ENCODE peak calls at places on chromosomes 6 and 20, in six cellular contexts. H is left lung; B is breast epithelium; Q is lower lobe of right lung; V is naive thymus-derived CD4-positive, alpha-beta T cell; Y is upper lobe of right lung. T is an unnamed sample.

GRCh38 chr6:167680605-167681149 is 146.0 kb upstream of the AFDN start:
- DNase-seq in H (no peak), B (no peak), Q (no peak), V (no peak), Y (peak; percentile 46), T (no peak)

GRCh38 chr6:43985329-43985728 is 141.9 kb downstream of the MRPL14 start:
- DNase-seq in H (no peak), B (no peak), Q (peak; percentile 2), V (no peak), Y (no peak), T (no peak)

GRCh38 chr20:63850689-63851547 is 10.4 kb upstream of the ABHD16B start:
- DNase-seq in H (no peak), B (no peak), Q (no peak), V (no peak), Y (no peak), T (no peak)

GRCh38 chr6:156256161-156256560 is 521.0 kb upstream of the ARID1B start:
- DNase-seq in H (no peak), B (no peak), Q (no peak), V (no peak), Y (no peak), T (no peak)

GRCh38 chr6:2109796-2110195 is 135.6 kb downstream of the GMDS start:
- DNase-seq in H (no peak), B (no peak), Q (no peak), V (no peak), Y (no peak), T (no peak)

GRCh38 chr6:43496370-43497128 is 13.6 kb downstream of the LRRC73 start:
- DNase-seq in H (no peak), B (peak; percentile 90), Q (no peak), V (no peak), Y (no peak), T (no peak)

GRCh38 chr6:61977951-61978350 is 308.1 kb downstream of the KHDRBS2 start:
- DNase-seq in H (no peak), B (no peak), Q (no peak), V (no peak), Y (no peak), T (no peak)

GRCh38 chr20:14384820-14385740 is 47.7 kb upstream of the FLRT3 start:
- DNase-seq in H (no peak), B (no peak), Q (no peak), V (no peak), Y (no peak), T (no peak)

GRCh38 chr20:1811621-1812498 is 83.3 kb upstream of the SIRPA start:
- DNase-seq in H (no peak), B (peak; percentile 91), Q (no peak), V (no peak), Y (no peak), T (no peak)

GRCh38 chr6:132962936-132963579 is 148.7 kb downstream of the RPS12 start:
- DNase-seq in H (peak; percentile 53), B (peak; percentile 26), Q (peak; percentile 61), V (peak; percentile 6), Y (peak; percentile 73), T (peak; percentile 21)

GRCh38 chr6:152094992-152095592 is 287.6 kb downstream of the ESR1 start:
- DNase-seq in H (peak; percentile 80), B (peak; percentile 79), Q (peak; percentile 67), V (no peak), Y (no peak), T (no peak)

GRCh38 chr20:47027042-47027441 is 132.4 kb downstream of the EYA2 start:
- DNase-seq in H (no peak), B (peak; percentile 63), Q (no peak), V (no peak), Y (no peak), T (no peak)

GRCh38 chr6:94478178-94479140 is 1059.1 kb upstream of the EPHA7 start:
- DNase-seq in H (no peak), B (no peak), Q (no peak), V (no peak), Y (no peak), T (no peak)

GRCh38 chr20:53395188-53395923 is 198.3 kb downstream of the ZNF217 start:
- DNase-seq in H (no peak), B (no peak), Q (no peak), V (no peak), Y (no peak), T (no peak)

GRCh38 chr20:62785381-62785780 is 10.9 kb upstream of the MRGBP start:
- DNase-seq in H (no peak), B (no peak), Q (no peak), V (no peak), Y (no peak), T (no peak)

GRCh38 chr20:38286586-38287502 is 17.1 kb upstream of the BPI start:
- DNase-seq in H (no peak), B (no peak), Q (no peak), V (no peak), Y (no peak), T (no peak)

GRCh38 chr6:52502306-52503029 is 74.4 kb downstream of the TRAM2 start:
- DNase-seq in H (no peak), B (no peak), Q (no peak), V (no peak), Y (no peak), T (no peak)
- H3K4me1 ChIP-seq in H (peaks cover 28% of the 10 kb centered on the region), B (peaks cover 13% of the 10 kb centered on the region), Q (peaks cover 31% of the 10 kb centered on the region), V (no peaks in the 10 kb centered on the region), Y (peaks cover 20% of the 10 kb centered on the region), T (no peaks in the 10 kb centered on the region)

DNA sequence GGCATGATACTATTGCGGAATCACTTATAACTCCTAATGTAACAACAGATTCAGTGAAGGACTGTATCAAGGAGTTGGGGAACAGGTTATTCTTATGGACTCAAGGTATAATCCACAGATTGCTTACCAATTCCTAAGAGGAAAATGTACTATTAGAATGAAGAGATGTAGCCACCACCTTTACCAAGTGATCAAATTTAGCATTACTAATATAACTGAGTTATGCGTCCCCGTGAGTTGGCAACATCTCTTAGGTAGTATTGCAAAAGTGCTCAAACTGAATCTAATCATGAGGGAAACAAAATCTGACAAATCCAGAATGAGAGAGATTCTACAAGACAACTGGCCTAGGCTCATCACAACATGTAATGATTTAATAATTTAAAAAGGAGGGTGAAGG is 777 bp upstream of the SNRNP48 start:
- DNase-seq in H (no peak), B (no peak), Q (no peak), V (no peak), Y (no peak), T (no peak)
- H3K4me3 ChIP-seq in H (peak overlapping the region; percentile 86), B (peak overlapping the region; percentile 81), Q (peak overlapping the region; percentile 94), V (peak overlapping the region; percentile 89), Y (peak overlapping the region; percentile 85), T (peak overlapping the region; percentile 62)

DNA sequence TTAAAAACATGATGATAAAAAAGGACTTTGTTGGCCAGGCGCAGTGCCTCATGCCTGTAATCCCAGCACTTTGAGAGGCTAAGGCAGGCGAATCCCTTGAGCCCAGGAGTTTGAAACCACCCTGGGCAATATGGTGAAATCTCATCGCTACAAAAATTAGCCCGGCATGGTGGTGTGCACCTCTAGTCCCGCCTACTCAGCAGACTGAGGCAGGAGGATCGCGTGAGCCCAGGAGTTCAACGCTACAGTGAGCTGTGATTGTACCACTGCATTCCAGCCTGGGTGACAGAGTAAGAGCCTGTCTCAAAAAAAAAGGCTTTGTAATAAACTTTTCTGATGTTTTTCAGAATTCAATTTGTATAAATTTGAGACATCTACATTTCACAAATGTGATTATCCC is 60.1 kb downstream of the GFOD1 start:
- DNase-seq in H (no peak), B (no peak), Q (no peak), V (no peak), Y (no peak), T (no peak)
- H3K4me1 ChIP-seq in H (peaks cover 56% of the 10 kb centered on the region), B (peaks cover 6% of the 10 kb centered on the region), Q (peaks cover 79% of the 10 kb centered on the region), V (peaks cover 23% of the 10 kb centered on the region), Y (peaks cover 61% of the 10 kb centered on the region), T (peaks cover 45% of the 10 kb centered on the region)

DNA sequence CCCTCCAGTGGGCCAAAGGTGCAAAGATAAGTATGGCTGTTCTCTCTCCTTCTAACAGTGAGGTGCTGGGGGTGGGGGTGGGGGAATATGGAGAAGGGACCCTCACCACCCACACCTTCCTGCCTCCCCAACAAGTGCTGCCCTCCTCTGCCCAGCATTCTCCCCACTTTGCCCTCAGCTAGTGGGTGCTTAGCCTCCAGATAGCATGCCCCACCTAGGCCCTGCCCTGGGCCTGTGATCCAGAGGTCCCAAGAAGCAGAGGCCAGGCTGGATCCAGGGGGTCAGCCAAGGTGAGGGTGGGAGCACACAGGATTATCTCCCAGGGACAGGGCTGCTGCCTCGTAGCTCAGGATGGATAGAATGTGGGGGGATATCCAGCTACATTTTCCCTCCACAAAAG is 1.2 kb downstream of the ADISSP start:
- DNase-seq in H (no peak), B (no peak), Q (peak; percentile 42), V (no peak), Y (no peak), T (no peak)
- H3K4me3 ChIP-seq in H (peak overlapping the region; percentile 70), B (peak overlapping the region; percentile 79), Q (peak overlapping the region; percentile 65), V (peak overlapping the region; percentile 96), Y (peak overlapping the region; percentile 69), T (peak overlapping the region; percentile 91)

DNA sequence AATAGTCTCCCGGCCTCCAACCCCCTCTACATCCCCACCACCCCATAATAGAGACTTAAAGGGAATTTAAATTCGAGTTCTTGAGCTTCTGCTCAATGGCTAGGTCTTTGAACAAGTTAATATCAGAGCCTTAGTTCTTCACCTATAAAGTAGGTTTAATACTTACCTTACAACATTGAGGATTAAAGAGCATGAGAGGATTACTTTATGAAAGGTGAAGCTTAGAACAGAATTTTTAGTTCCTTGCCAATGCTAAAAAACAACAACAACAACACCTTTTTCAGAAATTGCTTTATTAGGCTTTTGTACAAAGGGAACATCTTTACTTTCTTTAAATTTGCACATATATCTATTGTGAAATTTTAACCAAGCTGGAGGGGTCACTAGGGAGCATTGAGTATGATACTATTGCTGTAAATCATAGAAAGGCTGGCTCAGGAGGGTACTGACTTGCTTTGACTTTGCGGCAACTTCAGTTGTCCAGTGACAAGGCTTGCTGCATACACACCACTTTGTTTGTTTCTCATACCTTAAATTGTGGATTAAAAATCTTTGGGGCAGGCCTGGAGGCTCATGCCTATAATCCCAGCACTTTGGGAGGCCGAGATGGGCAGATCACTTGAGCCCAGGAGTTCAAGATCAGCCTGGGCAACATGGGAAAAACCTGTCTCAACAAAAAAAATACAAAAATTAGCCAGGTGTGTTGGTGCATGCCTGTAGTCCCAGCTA is 9.7 kb downstream of the TOP1 start:
- DNase-seq in H (no peak), B (no peak), Q (no peak), V (no peak), Y (no peak), T (no peak)
- H3K4me1 ChIP-seq in H (peaks cover 83% of the 10 kb centered on the region), B (no peaks in the 10 kb centered on the region), Q (peaks cover 34% of the 10 kb centered on the region), V (peaks cover 46% of the 10 kb centered on the region), Y (peaks cover 42% of the 10 kb centered on the region), T (peaks cover 82% of the 10 kb centered on the region)

GRCh38 chr6:13848553-13849150 is 34.3 kb upstream of the MCUR1 start:
- DNase-seq in H (peak; percentile 29), B (no peak), Q (no peak), V (no peak), Y (no peak), T (no peak)
- H3K4me3 ChIP-seq in H (no peak overlapping the region), B (peak overlapping the region; percentile 20), Q (no peak overlapping the region), V (no peak overlapping the region), Y (no peak overlapping the region), T (no peak overlapping the region)